ENCODE peak calls at places on chromosome 12, in eight cellular contexts. One of them, this sample, is unnamed.

GRCh38 chr12:73719223-73719622 is 818.4 kb upstream of the ATXN7L3B start:
- DNase-seq in transverse colon: no peak
- DNase-seq in stomach: no peak
- DNase-seq in endothelial cell of umbilical vein: no peak
- DNase-seq in HepG2: no peak
- DNase-seq in K562: no peak
- DNase-seq in sigmoid colon: no peak
- DNase-seq in GM12892: no peak
- DNase-seq in this sample: no peak

GRCh38 chr12:25996677-25997076 is 38.2 kb downstream of the RASSF8 start:
- DNase-seq in K562: no peak
- DNase-seq in GM12892: no peak
- DNase-seq in sigmoid colon: no peak
- DNase-seq in endothelial cell of umbilical vein: no peak
- DNase-seq in stomach: no peak
- DNase-seq in transverse colon: no peak
- DNase-seq in HepG2: no peak
- DNase-seq in this sample: no peak

GRCh38 chr12:87801860-87802720 is 227.1 kb downstream of the C12orf50 start:
- DNase-seq in sigmoid colon: no peak
- DNase-seq in transverse colon: no peak
- DNase-seq in endothelial cell of umbilical vein: peak
- DNase-seq in HepG2: no peak
- DNase-seq in GM12892: no peak
- DNase-seq in stomach: no peak
- DNase-seq in K562: no peak
- DNase-seq in this sample: no peak

GRCh38 chr12:2013527-2014223 is 9.4 kb upstream of the DCP1B start:
- DNase-seq in endothelial cell of umbilical vein: peak
- DNase-seq in K562: no peak
- DNase-seq in GM12892: no peak
- DNase-seq in sigmoid colon: no peak
- DNase-seq in transverse colon: no peak
- DNase-seq in HepG2: no peak
- DNase-seq in stomach: peak
- DNase-seq in this sample: no peak

GRCh38 chr12:42213954-42214426 is 24.1 kb downstream of the YAF2 start:
- DNase-seq in HepG2: no peak
- DNase-seq in sigmoid colon: no peak
- DNase-seq in K562: no peak
- DNase-seq in stomach: peak
- DNase-seq in GM12892: no peak
- DNase-seq in endothelial cell of umbilical vein: peak
- DNase-seq in transverse colon: peak
- DNase-seq in this sample: no peak

GRCh38 chr12:63420206-63420644 is 248.1 kb downstream of the DPY19L2 start:
- DNase-seq in stomach: peak
- DNase-seq in sigmoid colon: no peak
- DNase-seq in endothelial cell of umbilical vein: peak
- DNase-seq in transverse colon: peak
- DNase-seq in HepG2: peak
- DNase-seq in K562: peak
- DNase-seq in GM12892: peak
- DNase-seq in this sample: peak

GRCh38 chr12:9587903-9588600 is 19.7 kb downstream of the KLRB1 start:
- DNase-seq in GM12892: no peak
- DNase-seq in HepG2: no peak
- DNase-seq in K562: no peak
- DNase-seq in transverse colon: no peak
- DNase-seq in stomach: no peak
- DNase-seq in endothelial cell of umbilical vein: no peak
- DNase-seq in sigmoid colon: no peak
- DNase-seq in this sample: no peak

GRCh38 chr12:118704517-118704916 is 276.8 kb upstream of the SRRM4 start:
- DNase-seq in endothelial cell of umbilical vein: no peak
- DNase-seq in sigmoid colon: no peak
- DNase-seq in transverse colon: no peak
- DNase-seq in GM12892: no peak
- DNase-seq in HepG2: peak
- DNase-seq in K562: no peak
- DNase-seq in stomach: no peak
- DNase-seq in this sample: no peak

GRCh38 chr12:52524241-52524897 is 4.2 kb upstream of the KRT5 start:
- DNase-seq in GM12892: no peak
- DNase-seq in K562: no peak
- DNase-seq in transverse colon: no peak
- DNase-seq in sigmoid colon: no peak
- DNase-seq in HepG2: no peak
- DNase-seq in endothelial cell of umbilical vein: no peak
- DNase-seq in stomach: no peak
- DNase-seq in this sample: no peak

GRCh38 chr12:130563322-130563721 is 152.8 kb downstream of the RIMBP2 start:
- DNase-seq in transverse colon: no peak
- DNase-seq in stomach: no peak
- DNase-seq in K562: no peak
- DNase-seq in HepG2: peak
- DNase-seq in endothelial cell of umbilical vein: no peak
- DNase-seq in sigmoid colon: no peak
- DNase-seq in GM12892: no peak
- DNase-seq in this sample: no peak

DNA sequence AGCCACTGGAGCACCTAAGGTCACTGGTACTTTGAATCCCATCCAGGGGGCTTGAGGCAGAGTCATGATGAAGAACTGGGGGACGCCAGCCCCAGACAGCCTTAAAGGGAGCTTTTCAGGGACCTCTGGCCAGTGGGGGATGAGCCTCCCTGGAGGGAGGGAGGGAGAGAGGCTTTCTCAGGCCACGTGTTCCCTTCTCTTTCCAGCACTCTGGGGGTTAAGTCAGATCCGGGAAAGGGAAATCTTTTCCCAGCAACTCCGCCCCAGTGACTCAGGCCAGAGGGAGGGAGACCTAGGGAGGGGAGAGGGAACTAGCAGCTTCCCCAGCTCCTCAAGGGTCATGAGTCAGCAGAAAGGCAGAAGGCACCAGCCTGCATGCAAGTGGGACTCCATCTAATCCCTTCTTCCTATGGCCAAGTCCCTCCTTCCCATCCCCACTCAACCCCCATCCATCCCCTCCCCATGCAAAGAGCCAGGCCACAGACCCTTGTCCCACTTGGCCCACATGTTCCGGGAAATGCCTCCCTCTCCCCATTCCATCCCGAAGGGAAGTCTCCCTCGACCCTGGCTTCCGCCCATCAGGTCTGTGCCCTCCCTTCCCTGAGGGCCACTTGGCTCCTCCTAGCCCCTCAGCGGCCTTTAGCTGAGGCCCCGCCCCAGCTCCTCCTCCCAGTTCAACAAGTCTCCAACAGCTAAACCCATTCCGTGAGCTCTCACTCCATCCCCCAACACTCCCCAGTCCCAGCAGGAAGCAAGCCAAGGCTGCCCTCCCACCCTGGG is 5.6 kb downstream of the TNFRSF1A start:
- DNase-seq in sigmoid colon: peak
- DNase-seq in HepG2: peak
- DNase-seq in transverse colon: peak
- DNase-seq in GM12892: no peak
- DNase-seq in K562: peak
- DNase-seq in endothelial cell of umbilical vein: peak
- DNase-seq in stomach: peak
- DNase-seq in this sample: no peak
- TF ChIP-seq POLR2A in sigmoid colon: no peak
- TF ChIP-seq POLR2A in HepG2: no peak
- TF ChIP-seq POLR2A in transverse colon: peak
- TF ChIP-seq POLR2A in GM12892: no peak
- TF ChIP-seq POLR2A in K562: peak
- TF ChIP-seq POLR2A in endothelial cell of umbilical vein: peak
- TF ChIP-seq POLR2A in stomach: no peak
- TF ChIP-seq POLR2A in this sample: no peak

DNA sequence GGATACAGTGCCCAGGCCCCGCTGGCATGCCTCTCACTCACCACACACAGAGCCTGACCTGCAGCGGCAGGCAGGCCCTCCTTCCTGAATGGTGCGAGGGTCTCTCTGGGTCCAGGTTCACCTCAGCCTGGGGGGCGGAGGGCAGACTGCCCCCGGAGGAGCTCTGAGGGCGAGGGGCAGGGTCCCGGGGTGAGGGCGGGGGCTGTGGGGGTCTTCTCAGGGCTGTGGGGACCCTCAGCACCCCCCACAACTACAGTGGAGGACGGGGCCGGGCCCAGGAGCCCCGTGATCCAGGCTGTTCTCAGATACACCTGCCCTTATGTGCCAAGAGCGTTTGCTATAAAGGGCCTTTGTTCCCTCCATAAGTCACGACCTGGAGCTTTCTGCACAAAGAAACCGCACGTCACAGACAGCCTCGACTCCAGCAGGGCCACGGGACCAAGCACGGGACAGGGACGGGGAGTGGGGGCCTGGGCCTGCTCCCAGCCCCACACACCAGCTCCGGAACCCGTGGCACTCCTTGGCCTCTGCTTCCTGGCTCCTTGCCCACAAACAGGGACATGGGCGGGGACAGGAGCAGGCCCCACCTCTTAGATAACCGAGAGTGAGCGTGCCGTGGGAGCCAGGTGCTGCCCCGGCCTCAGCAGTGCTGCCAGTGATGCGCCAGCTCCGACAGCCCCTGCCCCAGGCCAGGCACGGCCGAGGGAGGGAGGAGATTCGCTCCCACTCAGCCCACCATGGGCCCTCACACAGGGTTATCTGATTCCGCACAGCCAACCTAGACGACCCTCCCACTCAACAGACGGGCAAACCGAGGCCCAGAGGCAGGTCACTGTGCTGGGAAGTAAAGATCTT is 101.9 kb downstream of the RFLNA start:
- DNase-seq in sigmoid colon: peak
- DNase-seq in HepG2: no peak
- DNase-seq in transverse colon: peak
- DNase-seq in endothelial cell of umbilical vein: peak
- DNase-seq in stomach: peak
- DNase-seq in GM12892: no peak
- DNase-seq in K562: peak
- DNase-seq in this sample: no peak
- TF ChIP-seq POLR2AphosphoS5 in sigmoid colon: peak
- TF ChIP-seq POLR2AphosphoS5 in HepG2: no peak
- TF ChIP-seq POLR2AphosphoS5 in transverse colon: no peak
- TF ChIP-seq POLR2AphosphoS5 in endothelial cell of umbilical vein: no peak
- TF ChIP-seq POLR2AphosphoS5 in stomach: peak
- TF ChIP-seq POLR2AphosphoS5 in GM12892: no peak
- TF ChIP-seq POLR2AphosphoS5 in K562: no peak
- TF ChIP-seq POLR2AphosphoS5 in this sample: no peak

DNA sequence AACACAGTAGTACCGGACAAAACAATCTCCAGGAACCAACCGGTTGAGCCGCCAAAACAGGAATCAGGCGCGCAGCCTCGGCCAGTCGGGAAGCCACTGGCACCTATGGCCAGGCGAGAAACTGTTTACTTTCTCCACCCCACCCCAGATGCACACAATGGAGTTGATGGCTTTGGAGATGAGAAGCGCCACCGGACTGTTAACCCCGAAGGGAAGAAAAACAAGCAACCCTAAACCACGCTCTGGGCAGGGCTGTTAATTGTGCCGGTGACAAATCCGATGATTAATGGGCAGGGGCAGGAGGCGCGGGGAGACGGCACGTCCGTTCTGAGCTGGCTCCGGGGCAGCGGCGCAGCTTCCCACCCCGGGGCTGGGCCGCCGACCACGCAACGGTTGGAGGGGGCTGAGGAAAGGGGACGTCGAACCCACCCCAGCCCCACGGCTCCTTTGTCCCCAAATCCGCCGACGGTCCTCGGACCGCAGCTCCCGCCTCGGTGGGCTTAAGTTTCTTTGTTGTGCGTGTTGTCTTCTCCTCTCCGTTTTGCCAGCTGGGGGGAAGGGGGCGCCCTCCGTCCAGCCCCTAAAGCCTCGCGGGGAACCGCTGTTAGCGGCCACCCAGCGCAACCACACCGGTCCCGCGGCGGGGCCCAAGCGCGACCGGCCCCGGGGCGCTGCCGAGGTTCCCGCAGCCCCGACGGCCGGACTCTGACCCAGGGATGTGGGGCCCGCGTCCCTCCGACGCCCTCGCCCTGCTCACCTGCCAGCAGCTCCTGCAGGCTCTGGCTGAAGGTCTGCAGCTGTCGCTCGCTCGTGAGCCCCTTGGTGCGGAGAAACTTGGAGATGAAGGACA is 790 bp downstream of the BTG1 start:
- DNase-seq in K562: peak
- DNase-seq in endothelial cell of umbilical vein: peak
- DNase-seq in sigmoid colon: peak
- DNase-seq in GM12892: no peak
- DNase-seq in stomach: peak
- DNase-seq in transverse colon: peak
- DNase-seq in HepG2: peak
- DNase-seq in this sample: no peak
- TF ChIP-seq POLR2A in K562: no peak
- TF ChIP-seq POLR2A in endothelial cell of umbilical vein: peak
- TF ChIP-seq POLR2A in sigmoid colon: no peak
- TF ChIP-seq POLR2A in GM12892: peak
- TF ChIP-seq POLR2A in stomach: no peak
- TF ChIP-seq POLR2A in transverse colon: peak
- TF ChIP-seq POLR2A in HepG2: no peak
- TF ChIP-seq POLR2A in this sample: peak

GRCh38 chr12:68536885-68537284 is 73.8 kb upstream of the RAP1B start:
- DNase-seq in HepG2: no peak
- DNase-seq in endothelial cell of umbilical vein: peak
- DNase-seq in transverse colon: no peak
- DNase-seq in K562: no peak
- DNase-seq in sigmoid colon: no peak
- DNase-seq in stomach: no peak
- DNase-seq in GM12892: no peak
- DNase-seq in this sample: no peak

GRCh38 chr12:68537571-68537970 is 73.1 kb upstream of the RAP1B start:
- DNase-seq in sigmoid colon: no peak
- DNase-seq in transverse colon: no peak
- DNase-seq in K562: no peak
- DNase-seq in endothelial cell of umbilical vein: no peak
- DNase-seq in stomach: no peak
- DNase-seq in HepG2: no peak
- DNase-seq in GM12892: no peak
- DNase-seq in this sample: no peak

GRCh38 chr12:68538722-68539614 is 71.7 kb upstream of the RAP1B start:
- DNase-seq in sigmoid colon: peak
- DNase-seq in K562: peak
- DNase-seq in HepG2: no peak
- DNase-seq in transverse colon: peak
- DNase-seq in stomach: peak
- DNase-seq in endothelial cell of umbilical vein: peak
- DNase-seq in GM12892: no peak
- DNase-seq in this sample: no peak

GRCh38 chr12:68534108-68534507 is 76.6 kb upstream of the RAP1B start:
- DNase-seq in HepG2: no peak
- DNase-seq in transverse colon: no peak
- DNase-seq in GM12892: no peak
- DNase-seq in K562: no peak
- DNase-seq in endothelial cell of umbilical vein: no peak
- DNase-seq in sigmoid colon: no peak
- DNase-seq in stomach: no peak
- DNase-seq in this sample: no peak

GRCh38 chr12:68539615-68539952 is 71.1 kb upstream of the RAP1B start:
- DNase-seq in stomach: no peak
- DNase-seq in endothelial cell of umbilical vein: no peak
- DNase-seq in sigmoid colon: no peak
- DNase-seq in K562: no peak
- DNase-seq in transverse colon: no peak
- DNase-seq in HepG2: no peak
- DNase-seq in GM12892: no peak
- DNase-seq in this sample: no peak
- TF ChIP-seq POLR2AphosphoS5 in stomach: no peak
- TF ChIP-seq POLR2AphosphoS5 in endothelial cell of umbilical vein: no peak
- TF ChIP-seq POLR2AphosphoS5 in sigmoid colon: no peak
- TF ChIP-seq POLR2AphosphoS5 in K562: no peak
- TF ChIP-seq POLR2AphosphoS5 in transverse colon: no peak
- TF ChIP-seq POLR2AphosphoS5 in HepG2: no peak
- TF ChIP-seq POLR2AphosphoS5 in GM12892: no peak
- TF ChIP-seq POLR2AphosphoS5 in this sample: no peak

This sample was measured in GM12891.